ENCODE peak calls at places on chromosomes 3 and 15, in seven cellular contexts. E, J, V, G, M, Q and H are unnamed samples.

GRCh38 chr15:42289166-42289565 is 15.9 kb upstream of the TMEM87A start:
- DNase-seq in J (no peak), V (no peak), G (no peak), E (no peak), M (peak; percentile 21), Q (no peak), H (no peak)

GRCh38 chr3:158347966-158348365 is 223.0 kb upstream of the MLF1 start:
- DNase-seq in G (no peak), Q (peak; percentile 31), V (no peak), J (peak; percentile 10), E (no peak), M (no peak), H (no peak)

GRCh38 chr3:180680097-180680430 is 775 bp upstream of the CCDC39 start:
- DNase-seq in E (peak; percentile 36), G (no peak), J (peak; percentile 26), M (peak; percentile 2), V (peak; percentile 45), Q (peak; percentile 9), H (peak; percentile 12)

GRCh38 chr3:127259882-127260281 is 28.0 kb downstream of the PRR20G start:
- DNase-seq in M (no peak), E (no peak), G (no peak), V (no peak), J (no peak), Q (no peak), H (no peak)

GRCh38 chr3:193068365-193068764 is 150.7 kb upstream of the MB21D2 start:
- DNase-seq in Q (no peak), V (no peak), J (no peak), M (no peak), E (no peak), G (no peak), H (no peak)

GRCh38 chr3:189937302-189938255 is 183.1 kb downstream of the P3H2 start:
- DNase-seq in J (peak; percentile 99), E (no peak), G (no peak), M (no peak), V (no peak), Q (peak; percentile 98), H (peak; percentile 79)

GRCh38 chr15:83714888-83715287 is 61.0 kb downstream of the ADAMTSL3 start:
- DNase-seq in M (no peak), Q (peak; percentile 35), V (no peak), G (peak; percentile 42), J (no peak), E (no peak), H (no peak)

GRCh38 chr3:74523811-74524210 is 90.6 kb downstream of the CNTN3 start:
- DNase-seq in V (no peak), M (no peak), E (no peak), G (no peak), J (no peak), Q (no peak), H (no peak)

GRCh38 chr3:85427467-85427866 is 468.7 kb downstream of the CADM2 start:
- DNase-seq in V (peak; percentile 91), G (no peak), M (no peak), E (no peak), Q (no peak), J (no peak), H (no peak)